ENCODE peak calls at places on chromosomes 13 and 19, in four cellular contexts. A, U, Z and N are unnamed samples.

GRCh38 chr19:35346193-35347052 is 1.3 kb upstream of the FFAR1 start:
- DNase-seq in A (no peak), U (peak; percentile 16), Z (no peak), N (no peak)

GRCh38 chr19:10474962-10475451 is 28.1 kb downstream of the KEAP1 start:
- DNase-seq in A (no peak), U (no peak), Z (no peak), N (no peak)

GRCh38 chr13:31786011-31786410 is 46.7 kb downstream of the RXFP2 start:
- DNase-seq in A (no peak), U (no peak), Z (no peak), N (no peak)

GRCh38 chr13:97978661-97979450 is 25.4 kb downstream of the IPO5 start:
- DNase-seq in A (no peak), U (no peak), Z (no peak), N (no peak)

GRCh38 chr19:13152356-13152853 is 2.2 kb downstream of the IER2 start:
- DNase-seq in A (no peak), U (no peak), Z (no peak), N (no peak)

GRCh38 chr13:75236774-75237173 is 245.2 kb downstream of the TBC1D4 start:
- DNase-seq in A (no peak), U (no peak), Z (no peak), N (no peak)

GRCh38 chr19:45515081-45515624 is 7.9 kb downstream of the VASP start:
- DNase-seq in A (no peak), U (peak; percentile 54), Z (peak; percentile 38), N (no peak)

GRCh38 chr19:47456721-47457478 is 14.8 kb downstream of the SLC8A2 start:
- DNase-seq in A (no peak), U (no peak), Z (no peak), N (no peak)

GRCh38 chr13:93745884-93746283 is 519.3 kb downstream of the GPC6 start:
- DNase-seq in A (no peak), U (peak; percentile 13), Z (no peak), N (no peak)

GRCh38 chr13:79995334-79995733 is 345.6 kb downstream of the SPRY2 start:
- DNase-seq in A (no peak), U (no peak), Z (no peak), N (no peak)

GRCh38 chr19:16359964-16360363 is 35.3 kb downstream of the KLF2 start:
- DNase-seq in A (no peak), U (no peak), Z (no peak), N (no peak)

GRCh38 chr13:42875448-42876269 is 94.3 kb downstream of the FAM216B start:
- DNase-seq in A (no peak), U (no peak), Z (no peak), N (no peak)

GRCh38 chr19:38975214-38975860 is at the start of gene FBXO17:
- DNase-seq in A (no peak), U (peak; percentile 47), Z (peak; percentile 81), N (peak; percentile 81)

GRCh38 chr13:46307554-46307953 is 79.5 kb downstream of the RUBCNL start:
- DNase-seq in A (no peak), U (no peak), Z (no peak), N (no peak)

GRCh38 chr19:7994114-7994513 is 11.3 kb downstream of the ELAVL1 start:
- DNase-seq in A (no peak), U (no peak), Z (peak; percentile 46), N (no peak)

GRCh38 chr13:26007774-26008173 is 44.0 kb downstream of the SHISA2 start:
- DNase-seq in A (no peak), U (no peak), Z (no peak), N (no peak)

GRCh38 chr13:33642374-33643065 is 175.4 kb upstream of the RFC3 start:
- DNase-seq in A (no peak), U (peak; percentile 99), Z (no peak), N (no peak)
- TF ChIP-seq TCF7L2 in A (no peak), U (peak; percentile 31), Z (no peak), N (no peak)

GRCh38 chr13:60583911-60584753 is 187.1 kb downstream of the TDRD3 start:
- DNase-seq in A (no peak), U (no peak), Z (peak; percentile 14), N (no peak)
- TF ChIP-seq SIN3A in A (no peak), U (no peak), Z (no peak), N (no peak)

GRCh38 chr19:48879025-48879572 is 6.9 kb downstream of the PPP1R15A start:
- DNase-seq in A (no peak), U (no peak), Z (no peak), N (no peak)

GRCh38 chr19:48878219-48879024 is 6.2 kb downstream of the PPP1R15A start:
- DNase-seq in A (no peak), U (no peak), Z (peak; percentile 64), N (no peak)

GRCh38 chr19:48877900-48878218 is 5.6 kb downstream of the PPP1R15A start:
- DNase-seq in A (no peak), U (no peak), Z (no peak), N (no peak)

DNA sequence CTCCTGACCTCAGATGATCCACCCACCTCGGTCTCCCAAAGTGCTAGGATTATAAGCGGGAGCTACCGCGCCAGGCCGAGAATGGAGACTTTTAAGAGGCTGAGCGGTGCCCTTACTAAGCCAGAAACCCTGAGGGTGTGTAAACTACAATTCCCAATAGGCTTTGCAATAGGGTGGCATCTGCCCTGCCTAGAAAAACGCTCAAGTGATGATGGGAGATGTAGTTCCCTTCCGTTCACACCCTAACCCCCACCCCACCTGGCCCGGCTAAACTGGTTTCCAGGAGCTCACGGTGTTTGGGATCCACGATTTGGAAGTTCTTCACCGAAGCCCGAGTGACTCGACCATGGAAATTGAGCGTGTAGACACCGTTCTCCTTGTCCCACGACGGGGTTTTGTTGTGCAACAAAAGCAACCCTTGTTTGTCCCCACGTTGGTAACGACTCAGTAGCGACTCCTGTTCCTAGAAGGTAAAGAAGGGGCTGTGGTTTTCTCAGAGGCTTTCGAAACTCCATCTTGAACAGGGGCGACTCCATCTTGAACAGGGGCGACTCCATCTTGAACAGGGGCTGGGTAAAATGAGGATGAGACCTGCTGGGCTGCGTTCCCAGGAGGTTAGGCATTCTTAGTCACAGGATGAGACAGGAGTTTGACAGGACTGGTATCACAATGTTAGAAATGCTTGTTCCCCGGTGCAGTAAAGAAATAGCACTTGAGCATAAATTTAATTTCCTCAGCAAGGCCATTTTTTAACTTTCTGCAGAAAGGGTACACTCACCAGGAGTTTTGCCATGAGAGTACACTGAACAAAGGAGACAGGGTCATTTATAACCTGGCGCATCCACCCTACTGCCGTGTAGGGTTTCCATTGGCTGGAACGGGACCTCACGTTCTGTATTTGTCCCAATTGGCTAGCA is 9.8 kb downstream of the PPP1R15A start:
- DNase-seq in A (no peak), U (no peak), Z (peak; percentile 48), N (no peak)
- TF ChIP-seq TCF7L2 in A (no peak), U (no peak), Z (no peak), N (no peak)

DNA sequence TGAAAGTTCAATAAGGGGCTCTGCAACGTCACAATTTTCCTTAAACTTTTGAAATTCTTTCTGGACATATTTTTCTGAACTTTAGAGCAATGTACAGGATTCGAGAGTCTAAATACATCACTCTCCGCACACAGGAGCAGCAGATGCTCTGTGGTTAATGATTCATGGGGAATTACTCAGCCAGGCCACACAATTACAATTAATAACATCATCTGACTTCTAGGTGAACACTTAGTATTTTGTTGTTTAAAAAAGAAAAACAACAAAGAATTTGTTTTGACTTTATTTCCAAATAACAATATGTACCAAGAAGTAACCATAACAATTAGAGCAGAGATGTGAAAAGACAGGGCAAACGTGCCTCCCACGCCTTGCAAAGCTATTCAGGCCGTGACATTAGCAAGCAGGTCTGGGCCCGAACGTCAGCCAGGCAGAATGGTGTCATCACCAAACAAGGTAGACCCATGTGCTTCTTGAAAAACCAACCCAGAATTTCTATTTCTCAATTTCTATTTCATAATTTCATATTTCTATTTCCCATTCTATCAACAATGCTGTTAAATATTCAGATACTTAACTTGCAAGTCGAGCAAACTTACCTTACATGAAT is 236.3 kb downstream of the COL4A1 start:
- DNase-seq in A (no peak), U (no peak), Z (no peak), N (no peak)
- TF ChIP-seq SIN3A in A (no peak), U (no peak), Z (no peak), N (no peak)